ENCODE peak calls at places on chromosomes 13 and 19, in five cellular contexts. F is HepG2, R is MM.1S, P is H9, K is SK-N-SH. E is an unnamed sample.

GRCh38 chr13:59452189-59452588 is 711.5 kb downstream of the DIAPH3 start:
- DNase-seq in R (no peak), P (no peak), F (no peak), K (no peak), E (no peak)

GRCh38 chr13:44439615-44440014 is 66.0 kb downstream of the SERP2 start:
- DNase-seq in K (no peak), P (no peak), F (no peak), R (no peak), E (no peak)

GRCh38 chr19:55086730-55087541 is 11.3 kb downstream of the EPS8L1 start:
- DNase-seq in K (peak; percentile 99), P (peak; percentile 98), R (no peak), F (no peak), E (peak; percentile 99)

GRCh38 chr13:61247149-61247936 is 168.3 kb downstream of the PCDH20 start:
- DNase-seq in R (no peak), F (no peak), P (no peak), K (no peak), E (no peak)

GRCh38 chr13:112808377-112809140 is 118.7 kb downstream of the ATP11A start:
- DNase-seq in K (no peak), R (no peak), F (no peak), P (no peak), E (no peak)

GRCh38 chr13:41564046-41564445 is 106.7 kb downstream of the RGCC start:
- DNase-seq in P (no peak), R (no peak), K (no peak), F (no peak), E (no peak)

GRCh38 chr13:39052944-39053343 is 14.7 kb downstream of the NHLRC3 start:
- DNase-seq in P (no peak), F (no peak), R (no peak), K (no peak), E (no peak)

GRCh38 chr13:26019881-26020535 is 31.8 kb downstream of the SHISA2 start:
- DNase-seq in F (no peak), P (no peak), K (no peak), R (no peak), E (no peak)

GRCh38 chr13:79642596-79642995 is 161.6 kb downstream of the NDFIP2 start:
- DNase-seq in K (no peak), P (no peak), R (no peak), F (no peak), E (no peak)

GRCh38 chr13:29505511-29505910 is 90.0 kb downstream of the SLC7A1 start:
- DNase-seq in P (no peak), F (no peak), K (no peak), R (no peak), E (no peak)

GRCh38 chr19:7869910-7870511 is 4.2 kb downstream of the PRR36 start:
- DNase-seq in P (peak; percentile 97), R (peak; percentile 56), F (peak; percentile 87), K (peak; percentile 71), E (peak; percentile 62)

GRCh38 chr19:32203161-32203560 is 142.2 kb upstream of the ZNF507 start:
- DNase-seq in F (no peak), K (no peak), P (no peak), R (no peak), E (no peak)

DNA sequence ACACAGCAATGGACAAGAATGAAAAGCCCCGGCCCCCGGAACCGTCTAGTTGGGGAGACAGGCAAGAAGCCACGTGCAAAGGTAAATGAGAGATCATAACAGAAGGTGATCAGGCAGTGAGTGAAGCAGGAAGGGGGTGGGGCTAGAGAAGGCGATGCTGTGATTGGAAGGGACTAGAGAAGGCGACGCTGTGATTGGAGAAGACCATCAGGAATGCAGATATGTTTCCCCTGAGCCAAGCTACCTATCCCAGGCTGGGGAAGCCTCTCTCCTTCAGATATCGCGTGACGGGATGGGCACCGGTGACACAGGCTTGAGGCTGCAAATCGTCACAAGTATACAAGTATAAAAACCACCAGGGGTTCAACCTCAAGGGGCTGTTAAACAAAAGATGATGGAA is 21.8 kb downstream of the DCAF15 start:
- DNase-seq in K (peak; percentile 66), P (peak; percentile 93), R (no peak), F (no peak), E (no peak)
- H3K9ac ChIP-seq in K (no peak overlapping the region), P (no peak overlapping the region), R (no peak overlapping the region), F (no peak overlapping the region), E (no peak overlapping the region)

GRCh38 chr19:43956827-43957226 is 5.8 kb downstream of the ZNF221 start:
- DNase-seq in R (no peak), P (no peak), F (no peak), K (no peak), E (no peak)
- H3K9me3 ChIP-seq in R (no peaks in the 10 kb centered on the region), P (peaks cover 26% of the 10 kb centered on the region), F (peaks cover 31% of the 10 kb centered on the region), K (peaks cover 4% of the 10 kb centered on the region), E (no peaks in the 10 kb centered on the region)

GRCh38 chr19:4375164-4375619 is 25.2 kb downstream of the SH3GL1 start:
- DNase-seq in P (peak; percentile 88), R (no peak), F (peak; percentile 75), K (peak; percentile 64), E (peak; percentile 80)
- H3K9ac ChIP-seq in P (no peak overlapping the region), R (no peak overlapping the region), F (peak overlapping the region; percentile 74), K (peak overlapping the region; percentile 57), E (peak overlapping the region; percentile 73)

DNA sequence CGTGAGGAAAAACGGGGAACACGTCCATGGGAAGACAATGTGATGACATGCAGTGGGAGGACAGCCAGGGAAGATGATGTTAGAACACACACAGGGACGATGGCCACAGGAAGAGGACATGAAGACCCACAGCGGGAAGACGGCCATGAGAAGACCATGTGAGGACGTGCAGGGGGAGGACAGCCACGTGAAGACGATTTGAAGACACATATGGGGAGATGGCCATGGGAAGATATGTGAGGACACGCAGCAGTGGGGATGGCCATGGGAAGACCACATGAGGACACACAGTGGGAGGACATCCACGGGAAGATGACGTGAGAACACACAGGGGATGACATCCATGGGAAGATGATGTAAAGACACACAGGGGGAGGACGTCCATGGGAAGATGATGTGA is 83.8 kb downstream of the UQCRFS1 start:
- DNase-seq in F (no peak), K (no peak), P (no peak), R (no peak), E (no peak)
- H3K9me3 ChIP-seq in F (peaks cover 85% of the 10 kb centered on the region), K (no peaks in the 10 kb centered on the region), P (peaks cover 11% of the 10 kb centered on the region), R (no peaks in the 10 kb centered on the region), E (no peaks in the 10 kb centered on the region)

GRCh38 chr19:41299046-41299754 is 10.8 kb upstream of the CCDC97 start:
- DNase-seq in F (no peak), K (no peak), R (no peak), P (no peak), E (no peak)
- H3K9ac ChIP-seq in F (no peak overlapping the region), K (no peak overlapping the region), R (peak overlapping the region; percentile 94), P (no peak overlapping the region), E (no peak overlapping the region)

GRCh38 chr13:99506632-99507031 is 5.4 kb downstream of the TM9SF2 start:
- DNase-seq in K (no peak), R (no peak), P (no peak), F (no peak), E (no peak)
- H3K9me3 ChIP-seq in K (no peaks in the 10 kb centered on the region), R (no peaks in the 10 kb centered on the region), P (peaks cover 7% of the 10 kb centered on the region), F (peaks cover 14% of the 10 kb centered on the region), E (no peaks in the 10 kb centered on the region)

DNA sequence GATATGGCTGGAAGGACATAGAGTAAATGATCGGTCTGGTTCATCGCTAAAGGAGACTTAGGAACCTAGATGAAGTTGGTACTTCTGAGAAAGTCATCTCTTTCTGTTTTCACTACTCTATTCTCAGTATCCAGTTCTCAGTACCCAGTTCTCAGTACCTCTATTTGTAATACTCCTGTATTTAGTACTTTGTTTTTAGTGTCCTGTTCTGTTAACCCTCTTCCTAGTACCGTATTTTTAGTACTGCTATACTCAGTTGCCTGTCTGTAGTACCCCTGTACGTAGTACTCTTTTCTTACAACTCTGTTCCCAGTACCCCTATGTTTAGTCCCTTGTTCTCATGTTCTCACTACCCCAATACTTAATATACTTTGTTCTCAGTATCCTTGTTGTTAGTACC is 1.2 kb downstream of the RFXAP start:
- DNase-seq in K (no peak), R (peak; percentile 16), P (no peak), F (no peak), E (no peak)
- H3K9ac ChIP-seq in K (peak overlapping the region; percentile 69), R (peak overlapping the region; percentile 68), P (no peak overlapping the region), F (peak overlapping the region; percentile 73), E (peak overlapping the region; percentile 78)

GRCh38 chr19:2848625-2849024 is 7.3 kb downstream of the ZNF555 start:
- DNase-seq in P (no peak), F (no peak), K (no peak), R (no peak), E (no peak)

GRCh38 chr19:2846180-2846935 is 5.1 kb downstream of the ZNF555 start:
- DNase-seq in K (no peak), R (no peak), P (no peak), F (no peak), E (no peak)

GRCh38 chr19:2845107-2845506 is 3.8 kb downstream of the ZNF555 start:
- DNase-seq in P (no peak), F (no peak), R (no peak), K (no peak), E (no peak)

GRCh38 chr19:2850256-2850925 is 9.1 kb downstream of the ZNF555 start:
- DNase-seq in K (no peak), P (no peak), R (no peak), F (no peak), E (no peak)

GRCh38 chr19:2847507-2847906 is 6.2 kb downstream of the ZNF555 start:
- DNase-seq in F (no peak), P (no peak), R (no peak), K (no peak), E (no peak)
- H3K9me3 ChIP-seq in F (no peaks in the 10 kb centered on the region), P (peaks cover 23% of the 10 kb centered on the region), R (peaks cover 4% of the 10 kb centered on the region), K (peaks cover 11% of the 10 kb centered on the region), E (no peaks in the 10 kb centered on the region)

DNA sequence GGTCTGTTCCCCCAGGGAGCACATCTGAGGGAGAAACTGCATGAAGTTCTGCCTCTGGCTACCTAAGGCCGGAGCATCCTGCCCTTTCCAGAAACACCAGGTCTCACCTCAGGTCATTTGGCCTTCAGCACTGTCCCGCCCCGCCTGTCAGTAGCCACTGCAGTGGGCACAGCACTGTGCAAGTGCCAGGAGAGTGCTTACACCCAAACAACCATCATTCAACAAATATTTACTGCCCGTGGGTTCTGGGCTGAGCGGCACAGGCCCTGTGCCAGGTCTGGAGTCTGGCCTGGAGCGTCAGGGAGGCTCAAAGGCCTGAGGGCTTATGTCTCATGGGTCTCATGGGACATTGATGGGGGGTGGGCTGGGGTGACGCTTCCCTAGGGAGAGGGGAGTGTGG is 2.8 kb downstream of the USF2 start:
- DNase-seq in P (no peak), R (no peak), F (no peak), K (no peak), E (no peak)
- H3K9ac ChIP-seq in P (no peak overlapping the region), R (no peak overlapping the region), F (no peak overlapping the region), K (no peak overlapping the region), E (no peak overlapping the region)

E was measured in colonic mucosa.